ENCODE peak calls at places on chromosomes 6 and 20, in seven cellular contexts. H, R, E, B, G, F and L are unnamed samples.

GRCh38 chr20:574297-574942 is 30.8 kb upstream of the CSNK2A1 start:
- DNase-seq in F (peak; percentile 50), G (peak; percentile 78), R (no peak), B (peak; percentile 66), H (no peak), E (no peak), L (peak; percentile 81)

GRCh38 chr6:104969785-104970581 is 13.1 kb downstream of the LIN28B start:
- DNase-seq in F (no peak), E (no peak), H (no peak), B (no peak), G (peak; percentile 53), R (no peak), L (no peak)

GRCh38 chr20:53128024-53128423 is 155.9 kb downstream of the TSHZ2 start:
- DNase-seq in F (no peak), E (no peak), R (no peak), G (no peak), H (no peak), B (no peak), L (no peak)

GRCh38 chr6:36906539-36906938 is 20.8 kb downstream of the C6orf89 start:
- DNase-seq in R (no peak), B (no peak), F (no peak), H (no peak), E (no peak), G (no peak), L (no peak)

GRCh38 chr20:50283922-50284810 is 93.5 kb downstream of the CEBPB start:
- DNase-seq in R (no peak), G (no peak), E (peak; percentile 74), F (no peak), B (no peak), H (no peak), L (no peak)

GRCh38 chr6:84653027-84653551 is 111.3 kb downstream of the TBX18 start:
- DNase-seq in R (no peak), B (no peak), H (no peak), G (no peak), F (no peak), E (no peak), L (no peak)

GRCh38 chr20:402496-402885 is 5.6 kb upstream of the RBCK1 start:
- DNase-seq in B (no peak), E (no peak), H (no peak), G (no peak), F (no peak), R (no peak), L (no peak)

GRCh38 chr6:35203152-35203670 is 10.5 kb upstream of the SCUBE3 start:
- DNase-seq in F (no peak), E (no peak), R (no peak), G (no peak), H (no peak), B (no peak), L (no peak)

GRCh38 chr6:150770631-150771030 is 94.9 kb upstream of the MTHFD1L start:
- DNase-seq in B (no peak), E (no peak), G (no peak), R (no peak), F (no peak), H (no peak), L (no peak)

GRCh38 chr6:35449287-35449881 is 2.8 kb upstream of the FANCE start:
- DNase-seq in R (no peak), E (no peak), H (peak; percentile 80), B (peak; percentile 56), G (peak; percentile 85), F (no peak), L (peak; percentile 63)

GRCh38 chr6:44052419-44053011 is 74.7 kb downstream of the MRPL14 start:
- DNase-seq in R (no peak), E (no peak), G (peak; percentile 59), F (peak; percentile 57), H (peak; percentile 75), B (no peak), L (peak; percentile 75)

GRCh38 chr6:27176096-27176495 is 71.4 kb upstream of the PRSS16 start:
- DNase-seq in E (no peak), B (no peak), H (no peak), G (no peak), F (no peak), R (no peak), L (no peak)

GRCh38 chr6:130557481-130558112 is 191.8 kb downstream of the TMEM200A start:
- DNase-seq in E (no peak), R (no peak), B (no peak), H (no peak), G (no peak), F (no peak), L (no peak)

GRCh38 chr6:43247115-43247999 is 4.1 kb downstream of the TTBK1 start:
- DNase-seq in F (peak; percentile 93), H (peak; percentile 83), E (peak; percentile 24), G (peak; percentile 94), B (no peak), R (peak; percentile 84), L (peak; percentile 95)

GRCh38 chr6:132867055-132867454 is 52.7 kb downstream of the RPS12 start:
- DNase-seq in F (no peak), B (no peak), E (no peak), G (peak; percentile 38), H (no peak), R (no peak), L (no peak)

GRCh38 chr20:46122071-46122470 is 4.0 kb downstream of the CD40 start:
- DNase-seq in G (no peak), R (no peak), B (no peak), F (no peak), H (no peak), E (no peak), L (no peak)

GRCh38 chr6:113860165-113860955 is 3.2 kb downstream of the MARCKS start:
- DNase-seq in G (peak; percentile 43), F (no peak), H (no peak), B (no peak), E (no peak), R (peak; percentile 63), L (peak; percentile 70)

GRCh38 chr6:53282234-53282633 is 66.5 kb downstream of the ELOVL5 start:
- DNase-seq in E (no peak), R (no peak), H (no peak), G (no peak), F (no peak), B (no peak), L (no peak)

GRCh38 chr6:90411292-90411781 is 114.7 kb upstream of the BACH2 start:
- DNase-seq in G (no peak), H (peak; percentile 82), B (no peak), F (peak; percentile 58), E (peak; percentile 71), R (no peak), L (peak; percentile 64)

DNA sequence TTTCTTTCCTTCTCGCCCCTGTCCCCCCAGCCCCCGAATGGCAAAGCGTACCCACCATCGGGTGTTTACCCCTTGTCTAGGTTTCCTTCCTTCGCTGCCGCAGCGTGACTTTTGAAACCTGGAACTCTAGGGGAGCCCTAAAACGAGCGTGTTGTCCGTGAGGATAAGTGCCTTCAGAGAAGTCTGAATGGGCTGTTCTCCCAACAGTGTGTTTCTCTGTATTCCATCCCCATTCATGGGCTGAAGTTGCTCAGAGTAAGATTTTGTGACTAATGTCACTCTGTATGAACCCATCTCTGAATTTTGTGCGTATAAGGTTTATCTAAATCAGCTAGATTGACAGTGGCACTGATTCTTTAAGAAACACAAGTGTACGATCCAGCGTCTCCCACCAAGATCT is 949 bp downstream of the MACROD2 start:
- DNase-seq in E (no peak), R (peak; percentile 36), F (no peak), G (no peak), B (no peak), H (no peak), L (no peak)
- H3K9ac ChIP-seq in E (peak overlapping the region; percentile 41), R (peak overlapping the region; percentile 39), F (no peak overlapping the region), G (no peak overlapping the region), B (no peak overlapping the region), H (no peak overlapping the region), L (peak overlapping the region; percentile 29)

DNA sequence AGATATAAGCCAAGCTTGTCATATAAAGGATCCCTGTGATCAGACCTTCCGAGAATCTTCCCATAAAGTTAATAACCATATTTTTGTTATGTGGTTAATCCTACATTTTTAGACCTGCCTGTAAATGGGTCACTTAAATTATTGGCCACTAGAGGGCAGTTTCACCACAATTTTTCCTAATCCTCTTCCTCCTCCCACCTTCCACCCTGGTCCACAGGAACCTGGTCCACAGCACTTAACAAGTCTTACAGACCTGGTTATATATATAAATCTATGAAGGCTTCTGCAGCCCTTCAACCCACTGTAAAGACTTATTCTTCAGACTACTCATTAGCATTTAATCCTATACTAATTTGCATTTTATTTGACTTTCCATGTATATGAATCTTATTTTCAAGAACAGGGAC is 28.3 kb downstream of the MRS2 start:
- DNase-seq in H (peak; percentile 71), E (peak; percentile 38), G (peak; percentile 28), F (no peak), R (peak; percentile 28), B (no peak), L (peak; percentile 66)
- TF ChIP-seq CTCF in H (peak; percentile 65), E (peak; percentile 68), G (peak; percentile 75), F (peak; percentile 82), R (peak; percentile 62), B (peak; percentile 51), L (peak; percentile 85)

GRCh38 chr6:15947923-15948322 is 181.0 kb upstream of the MYLIP start:
- DNase-seq in F (no peak), G (no peak), H (no peak), B (no peak), E (no peak), R (no peak), L (no peak)

GRCh38 chr6:15947436-15947835 is 181.4 kb upstream of the MYLIP start:
- DNase-seq in E (no peak), G (no peak), B (no peak), F (no peak), H (no peak), R (no peak), L (no peak)

GRCh38 chr6:15948930-15949900 is 179.7 kb upstream of the MYLIP start:
- DNase-seq in F (peak; percentile 42), R (peak; percentile 80), G (no peak), E (no peak), H (peak; percentile 73), B (no peak), L (peak; percentile 86)

GRCh38 chr6:15945593-15946159 is 183.2 kb upstream of the MYLIP start:
- DNase-seq in G (no peak), F (no peak), B (no peak), H (no peak), R (no peak), E (no peak), L (no peak)

DNA sequence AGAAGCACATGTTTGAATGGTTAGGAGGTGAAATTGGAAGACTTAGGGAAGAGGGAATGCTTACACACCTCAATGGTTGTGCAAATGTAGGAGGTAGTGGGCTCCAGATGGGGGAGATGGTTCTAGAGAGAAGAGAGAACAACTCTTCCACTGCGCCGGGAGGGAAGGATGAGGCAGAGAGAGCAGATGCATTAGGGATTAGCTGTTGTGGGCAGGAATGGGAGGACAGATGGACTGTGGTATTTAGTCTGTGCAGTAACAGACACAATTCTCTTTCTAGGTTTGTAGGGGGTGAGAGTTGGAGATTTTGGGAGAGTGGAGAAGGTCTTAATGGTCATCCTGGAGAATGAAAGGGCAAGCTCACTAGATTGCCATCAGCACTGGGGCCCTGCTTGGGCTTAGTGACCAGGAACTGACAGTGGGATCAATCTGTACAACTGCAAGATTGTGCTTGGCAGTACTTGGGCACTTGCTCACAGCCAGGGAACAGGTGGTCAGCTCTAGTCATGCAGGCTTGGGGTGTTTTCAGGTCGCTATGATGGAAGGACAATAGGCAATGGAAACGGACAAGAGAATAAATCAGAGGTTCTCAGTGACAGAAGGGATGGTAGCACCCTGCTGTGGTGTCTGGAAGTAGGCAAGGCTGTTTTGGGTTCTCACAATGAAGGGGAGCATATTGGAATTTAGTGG is 182.0 kb upstream of the MYLIP start:
- DNase-seq in E (no peak), F (no peak), R (no peak), H (no peak), G (no peak), B (no peak), L (no peak)
- H3K9ac ChIP-seq in E (no peak overlapping the region), F (no peak overlapping the region), R (no peak overlapping the region), H (no peak overlapping the region), G (no peak overlapping the region), B (no peak overlapping the region), L (no peak overlapping the region)

GRCh38 chr20:39105551-39105950 is 143.4 kb downstream of the DHX35 start:
- DNase-seq in E (no peak), B (no peak), H (peak; percentile 30), F (no peak), R (no peak), G (no peak), L (no peak)
- TF ChIP-seq CTCF in E (no peak), B (peak; percentile 26), H (peak; percentile 55), F (peak; percentile 44), R (no peak), G (peak; percentile 13), L (peak; percentile 44)